ENCODE peak calls at places on chromosomes 2 and 18, in six cellular contexts. C is HepG2, M is A549, P is K562, R is upper lobe of left lung, A is GM12878. Q is an unnamed sample.

GRCh38 chr2:228401065-228401912 is 219.8 kb upstream of the SPHKAP start:
- ATAC-seq in C (no peak), M (no peak), P (no peak), R (no peak), A (peak; percentile 74), Q (no peak)

GRCh38 chr2:95174031-95174430 is 8.4 kb downstream of the ZNF2 start:
- ATAC-seq in C (no peak), M (no peak), P (no peak), R (no peak), A (no peak), Q (no peak)

GRCh38 chr2:130744287-130745117 is 10.8 kb upstream of the AMER3 start:
- ATAC-seq in C (peak; percentile 99), M (no peak), P (no peak), R (no peak), A (no peak), Q (no peak)

GRCh38 chr2:101151141-101151858 is at the start of gene TBC1D8:
- ATAC-seq in C (peak; percentile 67), M (peak; percentile 81), P (peak; percentile 92), R (peak; percentile 93), A (peak; percentile 84), Q (peak; percentile 90)

GRCh38 chr18:22169011-22169888 is at the start of gene GATA6:
- ATAC-seq in C (peak; percentile 85), M (peak; percentile 90), P (peak; percentile 93), R (peak; percentile 89), A (peak; percentile 51), Q (peak; percentile 75)

GRCh38 chr2:231174211-231174651 is 24.2 kb upstream of the ARMC9 start:
- ATAC-seq in C (no peak), M (no peak), P (no peak), R (no peak), A (no peak), Q (no peak)

GRCh38 chr2:42012651-42013050 is 35.2 kb upstream of the PKDCC start:
- ATAC-seq in C (no peak), M (no peak), P (no peak), R (no peak), A (no peak), Q (no peak)

GRCh38 chr2:217325810-217326209 is 465.9 kb upstream of the TNP1 start:
- ATAC-seq in C (peak; percentile 41), M (no peak), P (no peak), R (no peak), A (no peak), Q (no peak)

GRCh38 chr2:55966431-55967118 is 43.0 kb upstream of the EFEMP1 start:
- ATAC-seq in C (no peak), M (peak; percentile 40), P (no peak), R (peak; percentile 59), A (no peak), Q (peak; percentile 79)

GRCh38 chr2:232097260-232097659 is 135.7 kb downstream of the DIS3L2 start:
- ATAC-seq in C (no peak), M (no peak), P (no peak), R (no peak), A (no peak), Q (no peak)

GRCh38 chr2:235793163-235793752 is 299.4 kb downstream of the AGAP1 start:
- ATAC-seq in C (peak; percentile 90), M (peak; percentile 91), P (peak; percentile 61), R (peak; percentile 8), A (peak; percentile 64), Q (no peak)

GRCh38 chr18:9831046-9831722 is 54.6 kb upstream of the TXNDC2 start:
- ATAC-seq in C (peak; percentile 90), M (peak; percentile 24), P (peak; percentile 31), R (no peak), A (peak; percentile 54), Q (no peak)

GRCh38 chr18:7237670-7238272 is 6.9 kb downstream of the LRRC30 start:
- ATAC-seq in C (no peak), M (no peak), P (no peak), R (no peak), A (no peak), Q (no peak)

GRCh38 chr2:152419944-152420813 is 85.2 kb downstream of the FMNL2 start:
- ATAC-seq in C (no peak), M (peak; percentile 25), P (no peak), R (no peak), A (peak; percentile 20), Q (no peak)

GRCh38 chr2:164560902-164561301 is 60.4 kb downstream of the GRB14 start:
- ATAC-seq in C (no peak), M (no peak), P (no peak), R (no peak), A (no peak), Q (no peak)

GRCh38 chr18:34783485-34783884 is 73.4 kb downstream of the DTNA start:
- ATAC-seq in C (no peak), M (no peak), P (no peak), R (no peak), A (no peak), Q (no peak)

GRCh38 chr2:23312996-23313606 is 71.9 kb upstream of the KLHL29 start:
- ATAC-seq in C (peak; percentile 94), M (peak; percentile 90), P (peak; percentile 98), R (no peak), A (peak; percentile 99), Q (no peak)

GRCh38 chr18:7221424-7222155 is 9.3 kb upstream of the LRRC30 start:
- ATAC-seq in C (peak; percentile 95), M (peak; percentile 98), P (peak; percentile 97), R (peak; percentile 77), A (peak; percentile 89), Q (peak; percentile 41)

GRCh38 chr2:202911203-202911512 is 315 bp downstream of the WDR12 start:
- ATAC-seq in C (peak; percentile 24), M (peak; percentile 28), P (peak; percentile 48), R (peak; percentile 5), A (peak; percentile 16), Q (peak; percentile 1)

GRCh38 chr2:85924522-85924921 is 35.7 kb upstream of the ST3GAL5 start:
- ATAC-seq in C (no peak), M (peak; percentile 10), P (no peak), R (peak; percentile 4), A (peak; percentile 53), Q (peak; percentile 94)
- TF ChIP-seq EP300 in C (no peak), M (peak; percentile 62), P (no peak), R (no peak), A (no peak), Q (no peak)

GRCh38 chr18:79068946-79069791 is at the start of gene ATP9B:
- ATAC-seq in C (peak; percentile 95), M (peak; percentile 98), P (peak; percentile 98), R (peak; percentile 99), A (peak; percentile 95), Q (peak; percentile 95)
- TF ChIP-seq EP300 in C (peak; percentile 26), M (no peak), P (no peak), R (no peak), A (no peak), Q (no peak)

GRCh38 chr2:128391679-128392078 is 73.0 kb upstream of the HS6ST1 start:
- ATAC-seq in C (no peak), M (no peak), P (no peak), R (no peak), A (no peak), Q (no peak)

GRCh38 chr2:128388414-128389032 is 69.9 kb upstream of the HS6ST1 start:
- ATAC-seq in C (no peak), M (no peak), P (no peak), R (no peak), A (no peak), Q (no peak)

GRCh38 chr2:128390256-128390990 is 71.8 kb upstream of the HS6ST1 start:
- ATAC-seq in C (peak; percentile 25), M (no peak), P (peak; percentile 18), R (no peak), A (no peak), Q (no peak)

GRCh38 chr2:128390991-128391630 is 72.4 kb upstream of the HS6ST1 start:
- ATAC-seq in C (no peak), M (no peak), P (peak; percentile 18), R (no peak), A (no peak), Q (no peak)

DNA sequence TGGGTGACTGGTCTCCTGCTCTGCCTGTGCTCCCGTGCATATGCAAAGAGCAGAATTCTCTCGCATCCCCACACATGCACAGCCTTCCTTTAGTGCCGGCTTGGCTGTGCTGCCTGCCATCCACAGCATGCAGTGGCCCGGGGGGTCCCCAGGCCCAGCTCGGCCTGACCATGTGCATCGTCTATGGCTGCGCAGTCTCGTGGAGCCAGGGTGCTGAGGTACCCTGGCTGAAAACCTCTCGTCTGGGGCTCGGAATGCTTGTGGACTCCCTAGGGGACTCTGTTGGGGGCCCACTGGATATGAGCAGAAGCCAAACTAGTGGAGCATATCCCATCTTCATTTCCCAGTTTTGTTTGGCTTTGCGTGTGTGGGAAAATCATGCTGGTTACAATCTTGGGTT is 70.9 kb upstream of the HS6ST1 start:
- ATAC-seq in C (no peak), M (no peak), P (no peak), R (no peak), A (no peak), Q (no peak)
- TF ChIP-seq EP300 in C (no peak), M (no peak), P (no peak), R (no peak), A (no peak), Q (no peak)

GRCh38 chr2:233418052-233418760 is 63.9 kb downstream of the DGKD start:
- ATAC-seq in C (no peak), M (no peak), P (no peak), R (no peak), A (peak; percentile 26), Q (no peak)

GRCh38 chr2:233421091-233421816 is 67.0 kb downstream of the DGKD start:
- ATAC-seq in C (no peak), M (no peak), P (no peak), R (no peak), A (no peak), Q (no peak)

GRCh38 chr2:233417282-233417681 is 63.0 kb downstream of the DGKD start:
- ATAC-seq in C (no peak), M (no peak), P (no peak), R (no peak), A (no peak), Q (no peak)

GRCh38 chr2:233419626-233420431 is 65.5 kb downstream of the DGKD start:
- ATAC-seq in C (no peak), M (peak; percentile 2), P (no peak), R (no peak), A (peak; percentile 51), Q (no peak)

GRCh38 chr2:233418761-233419625 is 64.7 kb downstream of the DGKD start:
- ATAC-seq in C (no peak), M (peak; percentile 47), P (no peak), R (no peak), A (peak; percentile 81), Q (peak; percentile 77)
- TF ChIP-seq EP300 in C (no peak), M (peak; percentile 19), P (no peak), R (no peak), A (no peak), Q (no peak)

GRCh38 chr18:25274900-25275299 is 77.1 kb downstream of the ZNF521 start:
- ATAC-seq in C (no peak), M (no peak), P (no peak), R (no peak), A (no peak), Q (no peak)
- TF ChIP-seq EP300 in C (no peak), M (no peak), P (no peak), R (no peak), A (no peak), Q (no peak)

DNA sequence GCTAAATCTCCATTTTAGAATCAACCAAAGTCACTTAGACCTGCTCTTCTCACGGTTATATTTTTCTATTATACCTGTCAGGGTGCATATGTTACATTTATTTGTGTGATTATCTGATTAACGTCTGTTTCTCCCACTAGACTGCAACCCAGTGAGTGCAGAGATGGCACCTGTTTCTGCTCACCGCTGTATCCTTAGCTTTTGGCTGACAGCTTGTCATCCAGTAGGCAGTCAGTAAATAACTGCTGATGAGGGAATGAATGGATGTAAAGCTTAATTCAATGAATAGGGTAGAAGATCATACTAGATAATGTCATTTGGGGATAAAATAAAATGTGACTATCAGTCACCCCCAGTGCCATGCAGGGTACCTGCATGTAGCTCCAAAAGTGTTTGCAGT is 6.9 kb upstream of the CHRNA1 start:
- ATAC-seq in C (peak; percentile 22), M (peak; percentile 49), P (peak; percentile 9), R (no peak), A (peak; percentile 10), Q (no peak)
- TF ChIP-seq EP300 in C (no peak), M (no peak), P (no peak), R (no peak), A (no peak), Q (no peak)